ENCODE peak calls at places on chromosomes 12 and 14, in ten cellular contexts. T, D, H, E, L, C, U, Z, G and X are unnamed samples.
A peak's percentile ranks its signal among the peaks of the same experiment; 100 is the strongest.

GRCh38 chr12:81627336-81628189 is 131.6 kb downstream of the PPFIA2 start:
- DNase-seq in T (no peak), D (no peak), H (peak; percentile 14), E (peak; percentile 16), L (no peak), C (peak; percentile 69), U (peak; percentile 79), Z (no peak), G (no peak), X (peak; percentile 1)

GRCh38 chr12:120102189-120103043 is 14.1 kb downstream of the RAB35 start:
- DNase-seq in T (no peak), D (no peak), H (no peak), E (no peak), L (no peak), C (no peak), U (no peak), Z (no peak), G (no peak), X (no peak)

GRCh38 chr12:106106129-106106566 is 32.6 kb downstream of the NUAK1 start:
- DNase-seq in T (no peak), D (no peak), H (peak; percentile 21), E (no peak), L (no peak), C (no peak), U (no peak), Z (no peak), G (no peak), X (no peak)

GRCh38 chr14:79328863-79329262 is 882.4 kb downstream of the DIO2 start:
- DNase-seq in T (no peak), D (no peak), H (no peak), E (no peak), L (no peak), C (peak; percentile 41), U (peak; percentile 30), Z (no peak), G (no peak), X (no peak)

GRCh38 chr12:64459388-64460024 is 7.6 kb downstream of the TBK1 start:
- DNase-seq in T (no peak), D (no peak), H (no peak), E (peak; percentile 49), L (no peak), C (no peak), U (no peak), Z (no peak), G (no peak), X (no peak)

GRCh38 chr14:60168841-60169240 is 3.6 kb upstream of the DHRS7 start:
- DNase-seq in T (no peak), D (no peak), H (no peak), E (no peak), L (no peak), C (no peak), U (no peak), Z (no peak), G (no peak), X (no peak)

GRCh38 chr14:105067140-105067968 is 2.1 kb upstream of the GPR132 start:
- DNase-seq in T (no peak), D (no peak), H (no peak), E (no peak), L (no peak), C (no peak), U (peak; percentile 42), Z (no peak), G (no peak), X (peak; percentile 68)

GRCh38 chr12:42238240-42239140 is at the start of gene YAF2:
- DNase-seq in T (peak; percentile 92), D (peak; percentile 91), H (peak; percentile 94), E (peak; percentile 94), L (no peak), C (peak; percentile 83), U (peak; percentile 90), Z (peak; percentile 91), G (peak; percentile 94), X (peak; percentile 89)

GRCh38 chr12:8027856-8028255 is 4.7 kb upstream of the FOXJ2 start:
- DNase-seq in T (no peak), D (no peak), H (no peak), E (no peak), L (no peak), C (no peak), U (no peak), Z (no peak), G (no peak), X (no peak)

GRCh38 chr12:125152463-125152862 is 87.2 kb downstream of the AACS start:
- DNase-seq in T (no peak), D (no peak), H (no peak), E (no peak), L (no peak), C (no peak), U (no peak), Z (no peak), G (peak; percentile 1), X (no peak)

GRCh38 chr12:125149160-125150108 is 84.2 kb downstream of the AACS start:
- DNase-seq in T (no peak), D (no peak), H (no peak), E (peak; percentile 22), L (no peak), C (no peak), U (no peak), Z (no peak), G (no peak), X (no peak)

GRCh38 chr12:125151284-125151683 is 86.0 kb downstream of the AACS start:
- DNase-seq in T (no peak), D (no peak), H (peak; percentile 34), E (peak; percentile 82), L (no peak), C (no peak), U (no peak), Z (no peak), G (no peak), X (no peak)

GRCh38 chr12:125145196-125145595 is 80.0 kb downstream of the AACS start:
- DNase-seq in T (no peak), D (no peak), H (no peak), E (no peak), L (no peak), C (no peak), U (no peak), Z (no peak), G (peak; percentile 16), X (peak; percentile 68)

DNA sequence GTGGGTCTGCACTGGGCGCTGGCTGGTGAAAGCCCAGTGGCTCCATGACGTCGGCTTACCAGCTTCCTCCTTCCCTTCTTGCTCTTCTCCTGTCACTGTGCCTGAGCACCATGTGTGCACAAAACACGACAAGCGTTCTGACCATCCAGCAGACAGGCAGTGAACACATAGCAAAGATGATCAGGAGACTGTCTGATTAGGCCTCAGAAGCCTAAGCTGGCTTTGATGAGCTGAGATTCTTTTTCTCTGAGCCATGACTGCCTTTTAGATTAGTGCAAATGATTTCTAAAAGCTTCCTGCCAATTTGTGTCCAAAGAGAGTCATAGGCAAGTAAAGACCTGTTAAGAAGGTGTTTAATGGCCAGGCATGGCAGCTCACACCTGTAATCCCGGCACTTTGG is 83.1 kb downstream of the AACS start:
- DNase-seq in T (no peak), D (no peak), H (no peak), E (no peak), L (no peak), C (no peak), U (no peak), Z (no peak), G (no peak), X (peak; percentile 8)
- H3K4me3 ChIP-seq in T (no peak overlapping the region), D (no peak overlapping the region), H (no peak overlapping the region), E (no peak overlapping the region), L (no peak overlapping the region), C (no peak overlapping the region), U (no peak overlapping the region), Z (no peak overlapping the region), G (no peak overlapping the region), X (no peak overlapping the region)

GRCh38 chr12:130904064-130904463 is 32.2 kb downstream of the RAN start:
- DNase-seq in T (no peak), D (peak; percentile 8), H (no peak), E (no peak), L (no peak), C (no peak), U (no peak), Z (no peak), G (no peak), X (no peak)
- TF ChIP-seq CTCF in T (no peak), D (no peak), H (no peak), E (no peak), L (no peak), C (no peak), U (no peak), Z (no peak), G (no peak), X (no peak)

GRCh38 chr14:87450193-87450592 is 542.8 kb downstream of the GALC start:
- DNase-seq in T (no peak), D (no peak), H (no peak), E (no peak), L (no peak), C (no peak), U (no peak), Z (no peak), G (no peak), X (no peak)
- H3K4me3 ChIP-seq in T (no peak overlapping the region), D (no peak overlapping the region), H (no peak overlapping the region), E (no peak overlapping the region), L (no peak overlapping the region), C (no peak overlapping the region), U (no peak overlapping the region), Z (no peak overlapping the region), G (no peak overlapping the region), X (no peak overlapping the region)

GRCh38 chr12:57487597-57488396 is at the start of gene MARS1:
- DNase-seq in T (peak; percentile 94), D (peak; percentile 94), H (peak; percentile 94), E (peak; percentile 99), L (peak; percentile 73), C (peak; percentile 97), U (peak; percentile 97), Z (peak; percentile 95), G (peak; percentile 95), X (peak; percentile 99)
- TF ChIP-seq CTCF in T (peak; percentile 9), D (no peak), H (no peak), E (peak; percentile 8), L (no peak), C (no peak), U (no peak), Z (no peak), G (no peak), X (no peak)

GRCh38 chr12:6364037-6364360 is 11.4 kb downstream of the SCNN1A start:
- DNase-seq in T (no peak), D (no peak), H (no peak), E (no peak), L (no peak), C (no peak), U (no peak), Z (no peak), G (no peak), X (no peak)
- H3K4me3 ChIP-seq in T (peak overlapping the region; percentile 52), D (peak overlapping the region; percentile 75), H (no peak overlapping the region), E (peak overlapping the region; percentile 57), L (peak overlapping the region; percentile 59), C (no peak overlapping the region), U (peak overlapping the region; percentile 64), Z (peak overlapping the region; percentile 60), G (peak overlapping the region; percentile 26), X (peak overlapping the region; percentile 57)

GRCh38 chr14:90472632-90473031 is 75.8 kb downstream of the CALM1 start:
- DNase-seq in T (no peak), D (no peak), H (no peak), E (no peak), L (no peak), C (no peak), U (no peak), Z (no peak), G (no peak), X (no peak)

GRCh38 chr14:90464481-90464880 is 67.7 kb downstream of the CALM1 start:
- DNase-seq in T (no peak), D (no peak), H (no peak), E (no peak), L (no peak), C (no peak), U (no peak), Z (no peak), G (no peak), X (no peak)

GRCh38 chr14:90467501-90467900 is 70.7 kb downstream of the CALM1 start:
- DNase-seq in T (no peak), D (no peak), H (no peak), E (no peak), L (no peak), C (no peak), U (no peak), Z (no peak), G (no peak), X (no peak)
- TF ChIP-seq CTCF in T (no peak), D (no peak), H (no peak), E (no peak), L (no peak), C (no peak), U (no peak), Z (no peak), G (no peak), X (no peak)